ENCODE peak calls at places on chromosomes 6 and 20, in seven cellular contexts. One of them, this sample, is unnamed.

GRCh38 chr6:137543114-137543513 is 48.9 kb upstream of the OLIG3 start:
- DNase-seq in T-helper 22 cell: no peak
- DNase-seq in Daoy: no peak
- DNase-seq in ACHN: no peak
- DNase-seq in M059J: no peak
- DNase-seq in GM19239: no peak
- DNase-seq in COLO829: no peak
- DNase-seq in this sample: no peak

GRCh38 chr20:62165762-62166399 is 16.9 kb upstream of the MTG2 start:
- DNase-seq in Daoy: no peak
- DNase-seq in M059J: no peak
- DNase-seq in GM19239: no peak
- DNase-seq in COLO829: no peak
- DNase-seq in ACHN: no peak
- DNase-seq in T-helper 22 cell: no peak
- DNase-seq in this sample: no peak

GRCh38 chr6:33984466-33985332 is 161.2 kb downstream of the GRM4 start:
- DNase-seq in M059J: no peak
- DNase-seq in COLO829: no peak
- DNase-seq in T-helper 22 cell: no peak
- DNase-seq in GM19239: no peak
- DNase-seq in ACHN: no peak
- DNase-seq in Daoy: no peak
- DNase-seq in this sample: no peak

GRCh38 chr6:56766806-56767178 is 124.1 kb upstream of the DST start:
- DNase-seq in Daoy: peak
- DNase-seq in COLO829: no peak
- DNase-seq in T-helper 22 cell: no peak
- DNase-seq in GM19239: no peak
- DNase-seq in M059J: peak
- DNase-seq in ACHN: no peak
- DNase-seq in this sample: peak

GRCh38 chr6:121614115-121614514 is 178.7 kb downstream of the GJA1 start:
- DNase-seq in Daoy: no peak
- DNase-seq in COLO829: no peak
- DNase-seq in GM19239: no peak
- DNase-seq in M059J: no peak
- DNase-seq in T-helper 22 cell: no peak
- DNase-seq in ACHN: no peak
- DNase-seq in this sample: no peak

GRCh38 chr6:137495652-137496391 is 1.6 kb upstream of the OLIG3 start:
- DNase-seq in Daoy: peak
- DNase-seq in T-helper 22 cell: no peak
- DNase-seq in COLO829: no peak
- DNase-seq in ACHN: no peak
- DNase-seq in GM19239: no peak
- DNase-seq in M059J: no peak
- DNase-seq in this sample: peak

GRCh38 chr20:33262658-33263065 is 20.4 kb upstream of the BPIFB1 start:
- DNase-seq in Daoy: peak
- DNase-seq in COLO829: peak
- DNase-seq in M059J: peak
- DNase-seq in GM19239: no peak
- DNase-seq in ACHN: peak
- DNase-seq in T-helper 22 cell: no peak
- DNase-seq in this sample: no peak

GRCh38 chr6:159097256-159097655 is 52.5 kb upstream of the TAGAP start:
- DNase-seq in COLO829: no peak
- DNase-seq in GM19239: no peak
- DNase-seq in T-helper 22 cell: no peak
- DNase-seq in Daoy: no peak
- DNase-seq in M059J: no peak
- DNase-seq in ACHN: no peak
- DNase-seq in this sample: no peak

GRCh38 chr6:137490961-137491360 is 3.2 kb downstream of the OLIG3 start:
- DNase-seq in T-helper 22 cell: no peak
- DNase-seq in ACHN: no peak
- DNase-seq in GM19239: no peak
- DNase-seq in Daoy: no peak
- DNase-seq in COLO829: no peak
- DNase-seq in M059J: no peak
- DNase-seq in this sample: no peak

GRCh38 chr6:22828179-22829062 is 259.1 kb downstream of the HDGFL1 start:
- DNase-seq in T-helper 22 cell: no peak
- DNase-seq in Daoy: peak
- DNase-seq in COLO829: peak
- DNase-seq in GM19239: no peak
- DNase-seq in M059J: peak
- DNase-seq in ACHN: peak
- DNase-seq in this sample: peak

GRCh38 chr6:43933111-43933885 is 163.3 kb downstream of the VEGFA start:
- DNase-seq in T-helper 22 cell: no peak
- DNase-seq in ACHN: no peak
- DNase-seq in Daoy: no peak
- DNase-seq in COLO829: no peak
- DNase-seq in M059J: no peak
- DNase-seq in GM19239: no peak
- DNase-seq in this sample: no peak

GRCh38 chr6:148830614-148831013 is 83.8 kb downstream of the UST start:
- DNase-seq in T-helper 22 cell: no peak
- DNase-seq in COLO829: no peak
- DNase-seq in Daoy: no peak
- DNase-seq in M059J: no peak
- DNase-seq in GM19239: no peak
- DNase-seq in ACHN: no peak
- DNase-seq in this sample: peak

GRCh38 chr20:48224531-48224930 is 439.2 kb upstream of the SULF2 start:
- DNase-seq in ACHN: no peak
- DNase-seq in M059J: no peak
- DNase-seq in GM19239: no peak
- DNase-seq in COLO829: no peak
- DNase-seq in T-helper 22 cell: no peak
- DNase-seq in Daoy: no peak
- DNase-seq in this sample: no peak

GRCh38 chr6:17385660-17386059 is 7.7 kb upstream of the CAP2 start:
- DNase-seq in T-helper 22 cell: no peak
- DNase-seq in COLO829: no peak
- DNase-seq in Daoy: peak
- DNase-seq in ACHN: no peak
- DNase-seq in M059J: no peak
- DNase-seq in GM19239: no peak
- DNase-seq in this sample: no peak

GRCh38 chr6:131244942-131245341 is 109.7 kb downstream of the AKAP7 start:
- DNase-seq in ACHN: no peak
- DNase-seq in COLO829: no peak
- DNase-seq in M059J: no peak
- DNase-seq in Daoy: no peak
- DNase-seq in T-helper 22 cell: no peak
- DNase-seq in GM19239: no peak
- DNase-seq in this sample: no peak

GRCh38 chr6:134979142-134979541 is 29.2 kb upstream of the ALDH8A1 start:
- DNase-seq in M059J: no peak
- DNase-seq in COLO829: no peak
- DNase-seq in Daoy: no peak
- DNase-seq in ACHN: no peak
- DNase-seq in T-helper 22 cell: no peak
- DNase-seq in GM19239: no peak
- DNase-seq in this sample: peak

GRCh38 chr6:91166271-91166670 is 579.4 kb upstream of the MAP3K7 start:
- DNase-seq in T-helper 22 cell: no peak
- DNase-seq in Daoy: peak
- DNase-seq in M059J: no peak
- DNase-seq in GM19239: no peak
- DNase-seq in COLO829: no peak
- DNase-seq in ACHN: peak
- DNase-seq in this sample: no peak

GRCh38 chr6:29376003-29376402 is 912 bp upstream of the OR12D3 start:
- DNase-seq in Daoy: no peak
- DNase-seq in GM19239: no peak
- DNase-seq in T-helper 22 cell: no peak
- DNase-seq in ACHN: peak
- DNase-seq in M059J: no peak
- DNase-seq in COLO829: peak
- DNase-seq in this sample: peak

GRCh38 chr20:25065625-25066338 is 7.8 kb upstream of the ACSS1 start:
- DNase-seq in GM19239: peak
- DNase-seq in ACHN: peak
- DNase-seq in Daoy: peak
- DNase-seq in T-helper 22 cell: no peak
- DNase-seq in COLO829: peak
- DNase-seq in M059J: peak
- DNase-seq in this sample: peak

GRCh38 chr6:137045221-137045789 is 540 bp upstream of the IL20RA start:
- DNase-seq in Daoy: no peak
- DNase-seq in COLO829: no peak
- DNase-seq in GM19239: no peak
- DNase-seq in T-helper 22 cell: no peak
- DNase-seq in M059J: no peak
- DNase-seq in ACHN: no peak
- DNase-seq in this sample: no peak

GRCh38 chr20:37911838-37912273 is 8.9 kb downstream of the VSTM2L start:
- DNase-seq in M059J: peak
- DNase-seq in Daoy: peak
- DNase-seq in GM19239: no peak
- DNase-seq in ACHN: no peak
- DNase-seq in T-helper 22 cell: no peak
- DNase-seq in COLO829: peak
- DNase-seq in this sample: peak

GRCh38 chr6:110337481-110337880 is 20.7 kb downstream of the METTL24 start:
- DNase-seq in GM19239: no peak
- DNase-seq in T-helper 22 cell: no peak
- DNase-seq in Daoy: no peak
- DNase-seq in ACHN: no peak
- DNase-seq in COLO829: no peak
- DNase-seq in M059J: no peak
- DNase-seq in this sample: no peak

GRCh38 chr20:25310921-25311728 is 63.2 kb downstream of the PYGB start:
- DNase-seq in T-helper 22 cell: no peak
- DNase-seq in Daoy: peak
- DNase-seq in COLO829: no peak
- DNase-seq in ACHN: peak
- DNase-seq in GM19239: no peak
- DNase-seq in M059J: peak
- DNase-seq in this sample: peak

This sample was measured in GM13977.